ENCODE peak calls at places on chromosomes 3 and 15, in eight cellular contexts. R is ACHN, K is progenitor cell of endocrine pancreas, O is hypothalamus, P is endothelial cell, E is brain pericyte, N is AG04450, U is activated T-helper 1 cell treated with Interleukin-2 at 50 U/mL for 16 hours. B is an unnamed sample.

GRCh38 chr3:147472846-147473245 is 63.7 kb downstream of the ZIC1 start:
- DNase-seq in R (no peak), K (no peak), O (no peak), P (no peak), E (no peak), N (no peak), U (no peak), B (no peak)

GRCh38 chr3:138879541-138880380 is 45.0 kb upstream of the PIK3CB start:
- DNase-seq in R (no peak), K (no peak), O (no peak), P (no peak), E (no peak), N (no peak), U (no peak), B (no peak)

GRCh38 chr15:89247441-89247840 is 3.7 kb downstream of the FANCI start:
- DNase-seq in R (no peak), K (no peak), O (no peak), P (no peak), E (no peak), N (no peak), U (no peak), B (no peak)

GRCh38 chr3:53478166-53478830 is 16.1 kb upstream of the CACNA1D start:
- DNase-seq in R (peak), K (no peak), O (no peak), P (no peak), E (no peak), N (no peak), U (no peak), B (no peak)

GRCh38 chr3:150577854-150578253 is 25.3 kb upstream of the SELENOT start:
- DNase-seq in R (no peak), K (no peak), O (no peak), P (no peak), E (no peak), N (no peak), U (no peak), B (no peak)

GRCh38 chr3:183515968-183516851 is 39.3 kb downstream of the KLHL6 start:
- DNase-seq in R (no peak), K (no peak), O (no peak), P (no peak), E (no peak), N (no peak), U (peak), B (no peak)

GRCh38 chr3:105836533-105836932 is 32.3 kb downstream of the CBLB start:
- DNase-seq in R (no peak), K (no peak), O (no peak), P (no peak), E (peak), N (peak), U (no peak), B (peak)

GRCh38 chr3:79139395-79140060 is 628.3 kb downstream of the ROBO1 start:
- DNase-seq in R (no peak), K (no peak), O (no peak), P (no peak), E (no peak), N (no peak), U (no peak), B (no peak)

GRCh38 chr15:93035953-93036810 is 52.8 kb downstream of the RGMA start:
- DNase-seq in R (peak), K (no peak), O (no peak), P (peak), E (no peak), N (no peak), U (no peak), B (no peak)

GRCh38 chr3:155332668-155333160 is 39.2 kb upstream of the STRIT1 start:
- DNase-seq in R (no peak), K (no peak), O (no peak), P (no peak), E (no peak), N (no peak), U (no peak), B (no peak)

GRCh38 chr3:111725706-111726105 is 130.6 kb upstream of the ZBED2 start:
- DNase-seq in R (no peak), K (no peak), O (no peak), P (no peak), E (no peak), N (no peak), U (no peak), B (no peak)

GRCh38 chr3:55244247-55244646 is 242.9 kb downstream of the WNT5A start:
- DNase-seq in R (no peak), K (no peak), O (no peak), P (no peak), E (no peak), N (no peak), U (no peak), B (no peak)

B was measured in G401.